ENCODE peak calls at places on chromosomes 2 and 18, in nine cellular contexts. A is GM23338; H is effector memory CD4-positive, alpha-beta T cell; N is pancreas; E is K562; M is psoas muscle; J is A549; O is uterus; P is naive thymus-derived CD4-positive, alpha-beta T cell. U is an unnamed sample.

GRCh38 chr2:121065239-121065638 is 219.8 kb downstream of the TFCP2L1 start:
- DNase-seq in A (no peak), H (no peak), N (no peak), E (no peak), M (no peak), J (no peak), O (no peak), P (no peak), U (no peak)

GRCh38 chr2:38713311-38713710 is 37.9 kb downstream of the SRSF7 start:
- DNase-seq in A (no peak), H (no peak), N (no peak), E (no peak), M (no peak), J (no peak), O (no peak), P (no peak), U (no peak)

GRCh38 chr2:172762554-172762953 is 26.9 kb downstream of the RAPGEF4 start:
- DNase-seq in A (no peak), H (no peak), N (no peak), E (no peak), M (no peak), J (no peak), O (no peak), P (no peak), U (no peak)

GRCh38 chr18:398866-399637 is 101.4 kb downstream of the COLEC12 start:
- DNase-seq in A (no peak), H (no peak), N (no peak), E (no peak), M (no peak), J (no peak), O (no peak), P (no peak), U (no peak)

GRCh38 chr2:38978504-38978903 is 88.8 kb downstream of the ARHGEF33 start:
- DNase-seq in A (no peak), H (no peak), N (no peak), E (no peak), M (no peak), J (no peak), O (no peak), P (no peak), U (no peak)

GRCh38 chr2:216678813-216679657 is 16.3 kb downstream of the IGFBP5 start:
- DNase-seq in A (peak), H (no peak), N (no peak), E (no peak), M (peak), J (no peak), O (no peak), P (no peak), U (no peak)

GRCh38 chr2:242075683-242076082 is 206.2 kb downstream of the RTP5 start:
- DNase-seq in A (no peak), H (no peak), N (no peak), E (no peak), M (no peak), J (no peak), O (no peak), P (no peak), U (no peak)

GRCh38 chr2:237639441-237640220 is 12.2 kb downstream of the LRRFIP1 start:
- DNase-seq in A (no peak), H (no peak), N (no peak), E (no peak), M (no peak), J (no peak), O (no peak), P (no peak), U (no peak)

GRCh38 chr18:1513519-1513918 is 608.8 kb downstream of the ADCYAP1 start:
- DNase-seq in A (no peak), H (no peak), N (no peak), E (peak), M (no peak), J (no peak), O (no peak), P (no peak), U (no peak)

GRCh38 chr2:38572167-38572566 is 30.6 kb downstream of the HNRNPLL start:
- DNase-seq in A (no peak), H (no peak), N (no peak), E (peak), M (no peak), J (no peak), O (peak), P (no peak), U (no peak)

GRCh38 chr2:70083344-70084156 is 3.7 kb upstream of the PCBP1 start:
- DNase-seq in A (no peak), H (peak), N (no peak), E (no peak), M (no peak), J (no peak), O (no peak), P (no peak), U (no peak)

GRCh38 chr18:28863396-28863795 is 686.5 kb upstream of the CDH2 start:
- DNase-seq in A (no peak), H (no peak), N (no peak), E (no peak), M (no peak), J (no peak), O (no peak), P (no peak), U (no peak)

GRCh38 chr2:26692814-26693286 is 328 bp downstream of the KCNK3 start:
- DNase-seq in A (peak), H (no peak), N (peak), E (no peak), M (no peak), J (no peak), O (no peak), P (no peak), U (no peak)

GRCh38 chr2:99700482-99701398 is 210.9 kb upstream of the REV1 start:
- DNase-seq in A (no peak), H (no peak), N (no peak), E (no peak), M (no peak), J (no peak), O (no peak), P (no peak), U (no peak)

GRCh38 chr2:222842517-222843174 is 18.2 kb upstream of the ACSL3 start:
- DNase-seq in A (no peak), H (no peak), N (no peak), E (no peak), M (no peak), J (peak), O (no peak), P (no peak), U (no peak)

GRCh38 chr18:13264091-13264777 is 45.7 kb downstream of the LDLRAD4 start:
- DNase-seq in A (no peak), H (no peak), N (no peak), E (no peak), M (no peak), J (no peak), O (no peak), P (no peak), U (no peak)

GRCh38 chr18:55907352-55908045 is 319.5 kb upstream of the TCF4 start:
- DNase-seq in A (no peak), H (no peak), N (no peak), E (no peak), M (no peak), J (no peak), O (no peak), P (no peak), U (no peak)

GRCh38 chr2:15142069-15142689 is 419.0 kb downstream of the NBAS start:
- DNase-seq in A (no peak), H (peak), N (no peak), E (no peak), M (no peak), J (no peak), O (no peak), P (peak), U (no peak)

GRCh38 chr2:222408684-222409083 is 15.7 kb upstream of the SGPP2 start:
- DNase-seq in A (no peak), H (no peak), N (no peak), E (no peak), M (no peak), J (no peak), O (no peak), P (no peak), U (no peak)

GRCh38 chr2:166230024-166230723 is 102.4 kb upstream of the SCN1A start:
- DNase-seq in A (no peak), H (no peak), N (no peak), E (no peak), M (no peak), J (no peak), O (no peak), P (no peak), U (no peak)

GRCh38 chr18:4549164-4549920 is 94.2 kb upstream of the DLGAP1 start:
- DNase-seq in A (no peak), H (no peak), N (no peak), E (no peak), M (no peak), J (no peak), O (no peak), P (no peak), U (no peak)

GRCh38 chr2:98263362-98263761 is 82.9 kb upstream of the CNGA3 start:
- DNase-seq in A (no peak), H (no peak), N (no peak), E (no peak), M (no peak), J (no peak), O (no peak), P (no peak), U (no peak)
- H3K4me3 ChIP-seq in A (no peak), H (no peak), N (no peak), E (no peak), M (no peak), J (no peak), O (no peak), P (no peak), U (no peak)

DNA sequence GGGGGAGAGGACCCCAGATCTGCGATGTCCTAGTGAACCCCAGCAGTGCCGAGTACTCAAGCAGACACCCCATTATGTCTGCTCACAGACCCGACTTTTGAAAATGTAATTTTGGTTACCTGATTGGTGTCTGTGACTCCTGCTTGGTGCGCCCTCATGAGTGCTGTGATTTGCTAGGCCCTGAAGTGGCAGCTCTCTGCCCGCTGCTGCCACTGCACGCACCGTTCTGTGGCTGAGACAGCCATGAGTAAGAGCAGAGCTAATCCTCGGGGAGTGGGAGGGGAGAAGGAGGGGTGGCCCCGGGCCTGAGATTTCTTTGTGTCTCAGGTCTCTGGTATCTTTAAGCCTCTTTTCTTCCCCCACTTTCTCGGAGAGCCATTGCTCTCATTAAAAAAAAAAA is 18.2 kb downstream of the FHOD3 start:
- DNase-seq in A (no peak), H (no peak), N (no peak), E (no peak), M (no peak), J (no peak), O (no peak), P (no peak), U (no peak)
- H3K27ac ChIP-seq in A (no peak), H (no peak), N (no peak), E (no peak), M (no peak), J (peak), O (no peak), P (no peak), U (no peak)

DNA sequence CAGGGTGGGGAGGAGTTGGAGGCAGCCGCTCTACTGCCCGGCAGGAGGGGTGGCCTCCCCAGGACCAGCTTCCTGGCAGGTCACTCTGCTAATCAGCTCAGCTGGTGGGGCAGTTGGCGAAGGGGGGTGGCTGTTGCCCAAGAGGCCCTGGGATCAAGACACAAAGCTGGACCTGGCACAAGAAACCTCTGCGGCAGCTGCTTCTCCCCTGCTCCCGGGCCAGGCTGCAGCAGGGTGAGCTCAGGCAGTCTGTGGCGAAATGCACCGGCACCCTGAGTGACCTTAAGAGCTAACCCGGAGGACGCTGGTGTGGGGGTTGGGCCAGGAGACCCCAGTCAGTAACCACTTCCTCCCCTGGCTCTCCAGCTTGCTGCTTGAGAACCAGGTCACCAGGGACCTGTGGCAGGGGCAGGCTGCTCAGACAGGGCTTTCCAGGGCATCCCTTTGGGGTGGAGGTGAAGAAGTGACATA is 31.1 kb downstream of the TOGARAM2 start:
- DNase-seq in A (no peak), H (peak), N (no peak), E (no peak), M (peak), J (no peak), O (no peak), P (no peak), U (no peak)
- H3K4me3 ChIP-seq in A (no peak), H (no peak), N (no peak), E (no peak), M (peak), J (no peak), O (no peak), P (peak), U (no peak)

GRCh38 chr2:36406296-36406695 is 50.7 kb downstream of the CRIM1 start:
- DNase-seq in A (no peak), H (no peak), N (no peak), E (no peak), M (no peak), J (no peak), O (no peak), P (no peak), U (no peak)

GRCh38 chr2:36405183-36405582 is 49.6 kb downstream of the CRIM1 start:
- DNase-seq in A (no peak), H (no peak), N (no peak), E (no peak), M (no peak), J (no peak), O (no peak), P (no peak), U (no peak)

GRCh38 chr2:36404312-36404711 is 48.7 kb downstream of the CRIM1 start:
- DNase-seq in A (no peak), H (no peak), N (no peak), E (no peak), M (no peak), J (no peak), O (no peak), P (no peak), U (no peak)

GRCh38 chr2:36404754-36405153 is 49.2 kb downstream of the CRIM1 start:
- DNase-seq in A (no peak), H (no peak), N (no peak), E (no peak), M (no peak), J (no peak), O (no peak), P (no peak), U (no peak)

GRCh38 chr2:36403675-36404230 is 48.2 kb downstream of the CRIM1 start:
- DNase-seq in A (no peak), H (no peak), N (no peak), E (no peak), M (no peak), J (peak), O (no peak), P (no peak), U (no peak)
- H3K27ac ChIP-seq in A (peak), H (no peak), N (no peak), E (no peak), M (peak), J (peak), O (no peak), P (no peak), U (no peak)

DNA sequence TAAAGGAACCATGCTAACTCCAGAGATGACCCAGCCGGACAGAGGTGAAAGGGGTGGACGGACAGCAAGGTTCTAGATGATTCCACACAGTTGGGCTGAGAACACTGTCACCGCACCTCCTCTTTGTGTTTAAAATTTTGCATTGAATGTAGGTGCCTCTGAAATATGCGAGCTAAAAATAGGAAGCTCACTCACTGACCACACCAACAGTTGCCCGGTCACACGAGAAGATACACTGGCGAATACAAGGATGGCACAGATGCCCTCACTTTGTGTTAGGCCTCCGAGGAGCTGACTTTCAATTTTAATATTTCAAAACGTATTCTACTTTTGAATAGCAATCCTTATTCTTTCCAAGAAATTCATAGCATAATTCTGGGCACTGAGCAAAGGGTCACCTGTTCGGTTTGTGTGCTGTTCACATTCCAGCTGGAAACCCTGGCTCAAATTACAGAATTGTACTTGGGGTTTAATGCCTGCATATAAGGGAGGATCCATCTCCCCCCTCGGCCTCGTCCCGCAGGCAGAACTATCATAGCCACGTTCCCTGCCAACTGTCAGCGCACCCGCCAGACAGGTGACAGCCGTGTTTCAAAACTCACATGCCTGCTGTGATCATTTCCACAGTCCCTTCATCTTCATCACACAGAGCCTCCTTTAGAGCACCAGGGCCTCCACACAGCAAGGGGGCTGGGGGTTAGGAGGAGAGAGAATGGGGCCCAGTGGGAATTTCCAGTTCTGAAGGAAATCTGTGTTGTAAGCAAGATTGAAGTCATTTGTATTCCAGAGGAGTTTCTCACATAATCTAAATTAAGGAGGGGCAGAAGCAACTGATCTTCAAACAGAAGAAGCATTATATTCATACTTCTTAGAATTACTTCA is 48.2 kb downstream of the ADI1 start:
- DNase-seq in A (no peak), H (no peak), N (no peak), E (no peak), M (peak), J (no peak), O (no peak), P (no peak), U (no peak)
- H3K4me3 ChIP-seq in A (no peak), H (no peak), N (no peak), E (no peak), M (peak), J (no peak), O (no peak), P (no peak), U (no peak)

GRCh38 chr2:178629463-178629862 is 149.2 kb downstream of the PLEKHA3 start:
- DNase-seq in A (no peak), H (no peak), N (peak), E (no peak), M (peak), J (no peak), O (no peak), P (no peak), U (no peak)
- H3K27ac ChIP-seq in A (no peak), H (no peak), N (no peak), E (no peak), M (peak), J (no peak), O (no peak), P (no peak), U (no peak)

DNA sequence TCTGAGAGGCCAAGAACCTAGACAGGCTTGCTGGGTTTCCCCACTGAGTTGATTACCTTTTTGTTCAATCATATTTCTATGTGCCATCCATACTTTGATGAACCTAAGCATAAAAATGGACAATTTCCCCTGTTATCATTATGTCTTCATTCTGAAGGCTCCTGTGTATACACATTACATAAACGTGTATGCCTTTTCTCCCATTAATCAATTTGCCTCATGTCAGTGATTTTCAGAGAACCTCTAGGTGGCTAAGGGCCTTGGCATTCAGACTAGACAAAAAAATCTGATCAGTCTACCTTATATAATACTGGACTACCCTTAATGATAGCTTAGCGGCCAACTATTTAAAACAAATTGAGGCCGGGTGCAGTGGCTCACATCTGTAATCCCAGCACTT is 4.1 kb upstream of the PEX13 start:
- DNase-seq in A (no peak), H (no peak), N (no peak), E (no peak), M (no peak), J (no peak), O (no peak), P (no peak), U (no peak)
- H3K4me3 ChIP-seq in A (no peak), H (no peak), N (no peak), E (no peak), M (no peak), J (no peak), O (no peak), P (no peak), U (no peak)